ENCODE peak calls at places on chromosomes 3 and 15, in seven cellular contexts. One of them, this sample, is unnamed.

GRCh38 chr3:126549861-126550487 is 8.8 kb downstream of the C3orf22 start:
- DNase-seq in A549: no peak
- DNase-seq in B cell: no peak
- DNase-seq in AG10803: no peak
- DNase-seq in epithelial cell of esophagus: no peak
- DNase-seq in GM12865: no peak
- DNase-seq in foreskin fibroblast: no peak
- DNase-seq in this sample: no peak

GRCh38 chr15:68781766-68782588 is 38.7 kb downstream of the ANP32A start:
- DNase-seq in A549: no peak
- DNase-seq in B cell: no peak
- DNase-seq in AG10803: no peak
- DNase-seq in epithelial cell of esophagus: no peak
- DNase-seq in GM12865: no peak
- DNase-seq in foreskin fibroblast: no peak
- DNase-seq in this sample: no peak

GRCh38 chr3:50290116-50290745 is 2.0 kb downstream of the IFRD2 start:
- DNase-seq in A549: no peak
- DNase-seq in B cell: no peak
- DNase-seq in AG10803: no peak
- DNase-seq in epithelial cell of esophagus: no peak
- DNase-seq in GM12865: no peak
- DNase-seq in foreskin fibroblast: no peak
- DNase-seq in this sample: no peak

GRCh38 chr3:18222686-18223085 is 202.5 kb downstream of the SATB1 start:
- DNase-seq in A549: no peak
- DNase-seq in B cell: no peak
- DNase-seq in AG10803: no peak
- DNase-seq in epithelial cell of esophagus: no peak
- DNase-seq in GM12865: no peak
- DNase-seq in foreskin fibroblast: no peak
- DNase-seq in this sample: no peak

GRCh38 chr15:27696530-27696929 is 402.6 kb downstream of the OCA2 start:
- DNase-seq in A549: no peak
- DNase-seq in B cell: no peak
- DNase-seq in AG10803: no peak
- DNase-seq in epithelial cell of esophagus: no peak
- DNase-seq in GM12865: no peak
- DNase-seq in foreskin fibroblast: no peak
- DNase-seq in this sample: no peak

GRCh38 chr15:49145651-49146609 is 9.5 kb downstream of the COPS2 start:
- DNase-seq in A549: peak; percentile 18
- DNase-seq in B cell: peak; percentile 46
- DNase-seq in AG10803: peak; percentile 57
- DNase-seq in epithelial cell of esophagus: peak; percentile 68
- DNase-seq in GM12865: peak; percentile 58
- DNase-seq in foreskin fibroblast: peak; percentile 77
- DNase-seq in this sample: peak; percentile 21

GRCh38 chr15:36506733-36507356 is 72.6 kb upstream of the CDIN1 start:
- DNase-seq in A549: no peak
- DNase-seq in B cell: no peak
- DNase-seq in AG10803: no peak
- DNase-seq in epithelial cell of esophagus: no peak
- DNase-seq in GM12865: no peak
- DNase-seq in foreskin fibroblast: no peak
- DNase-seq in this sample: no peak

GRCh38 chr3:143832433-143832832 is 15.8 kb downstream of the SLC9A9 start:
- DNase-seq in A549: no peak
- DNase-seq in B cell: no peak
- DNase-seq in AG10803: no peak
- DNase-seq in epithelial cell of esophagus: peak; percentile 71
- DNase-seq in GM12865: peak; percentile 79
- DNase-seq in foreskin fibroblast: peak; percentile 39
- DNase-seq in this sample: no peak

GRCh38 chr15:60519218-60519617 is 40.3 kb upstream of the ICE2 start:
- DNase-seq in A549: no peak
- DNase-seq in B cell: no peak
- DNase-seq in AG10803: peak; percentile 49
- DNase-seq in epithelial cell of esophagus: peak; percentile 59
- DNase-seq in GM12865: no peak
- DNase-seq in foreskin fibroblast: peak; percentile 68
- DNase-seq in this sample: no peak

GRCh38 chr15:100207053-100207452 is 134.7 kb downstream of the ADAMTS17 start:
- DNase-seq in A549: no peak
- DNase-seq in B cell: no peak
- DNase-seq in AG10803: no peak
- DNase-seq in epithelial cell of esophagus: no peak
- DNase-seq in GM12865: no peak
- DNase-seq in foreskin fibroblast: no peak
- DNase-seq in this sample: no peak
- TF ChIP-seq CTCF in A549: no peak
- TF ChIP-seq CTCF in B cell: no peak
- TF ChIP-seq CTCF in AG10803: no peak
- TF ChIP-seq CTCF in epithelial cell of esophagus: peak; percentile 29
- TF ChIP-seq CTCF in GM12865: no peak
- TF ChIP-seq CTCF in foreskin fibroblast: no peak
- TF ChIP-seq CTCF in this sample: no peak

GRCh38 chr3:42247576-42248027 is 18.4 kb downstream of the CCK start:
- DNase-seq in A549: peak; percentile 25
- DNase-seq in B cell: peak; percentile 66
- DNase-seq in AG10803: peak; percentile 54
- DNase-seq in epithelial cell of esophagus: peak; percentile 67
- DNase-seq in GM12865: peak; percentile 80
- DNase-seq in foreskin fibroblast: peak; percentile 84
- DNase-seq in this sample: peak; percentile 57
- TF ChIP-seq CTCF in A549: peak; percentile 64
- TF ChIP-seq CTCF in B cell: peak; percentile 83
- TF ChIP-seq CTCF in AG10803: peak; percentile 75
- TF ChIP-seq CTCF in epithelial cell of esophagus: peak; percentile 85
- TF ChIP-seq CTCF in GM12865: peak; percentile 75
- TF ChIP-seq CTCF in foreskin fibroblast: peak; percentile 55
- TF ChIP-seq CTCF in this sample: peak; percentile 51

GRCh38 chr3:9721015-9721697 is 10.4 kb upstream of the BRPF1 start:
- DNase-seq in A549: no peak
- DNase-seq in B cell: no peak
- DNase-seq in AG10803: no peak
- DNase-seq in epithelial cell of esophagus: no peak
- DNase-seq in GM12865: no peak
- DNase-seq in foreskin fibroblast: peak; percentile 67
- DNase-seq in this sample: no peak
- TF ChIP-seq CTCF in A549: no peak
- TF ChIP-seq CTCF in B cell: no peak
- TF ChIP-seq CTCF in AG10803: no peak
- TF ChIP-seq CTCF in epithelial cell of esophagus: no peak
- TF ChIP-seq CTCF in GM12865: no peak
- TF ChIP-seq CTCF in foreskin fibroblast: no peak
- TF ChIP-seq CTCF in this sample: no peak

GRCh38 chr3:166837535-166837934 is 542.6 kb downstream of the ZBBX start:
- DNase-seq in A549: no peak
- DNase-seq in B cell: no peak
- DNase-seq in AG10803: no peak
- DNase-seq in epithelial cell of esophagus: peak; percentile 62
- DNase-seq in GM12865: peak; percentile 18
- DNase-seq in foreskin fibroblast: no peak
- DNase-seq in this sample: peak; percentile 20
- TF ChIP-seq CTCF in A549: no peak
- TF ChIP-seq CTCF in B cell: no peak
- TF ChIP-seq CTCF in AG10803: no peak
- TF ChIP-seq CTCF in epithelial cell of esophagus: peak; percentile 61
- TF ChIP-seq CTCF in GM12865: peak; percentile 30
- TF ChIP-seq CTCF in foreskin fibroblast: no peak
- TF ChIP-seq CTCF in this sample: peak; percentile 34

DNA sequence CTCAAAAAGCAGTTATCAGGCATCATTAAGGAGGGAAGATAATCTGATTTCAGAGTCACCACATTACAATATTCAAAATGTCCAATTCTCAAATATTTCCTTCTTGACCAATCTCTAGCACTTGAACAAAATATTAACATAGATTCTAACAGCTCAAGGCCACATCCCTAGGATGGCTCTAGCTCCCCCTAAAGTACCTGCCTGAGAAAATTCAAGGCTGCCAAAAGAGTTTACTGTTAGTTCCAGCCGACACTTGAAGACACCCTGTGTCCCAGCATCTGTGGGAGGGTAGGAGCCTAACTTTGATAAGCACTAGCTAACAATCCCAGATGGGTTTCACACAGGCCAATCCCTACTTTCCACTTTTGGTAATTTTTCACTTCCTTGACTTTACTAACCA is 10.4 kb downstream of the NSMCE3 start:
- DNase-seq in A549: no peak
- DNase-seq in B cell: no peak
- DNase-seq in AG10803: no peak
- DNase-seq in epithelial cell of esophagus: no peak
- DNase-seq in GM12865: peak; percentile 13
- DNase-seq in foreskin fibroblast: no peak
- DNase-seq in this sample: no peak
- TF ChIP-seq CTCF in A549: no peak
- TF ChIP-seq CTCF in B cell: no peak
- TF ChIP-seq CTCF in AG10803: no peak
- TF ChIP-seq CTCF in epithelial cell of esophagus: peak; percentile 3
- TF ChIP-seq CTCF in GM12865: peak; percentile 2
- TF ChIP-seq CTCF in foreskin fibroblast: no peak
- TF ChIP-seq CTCF in this sample: no peak

GRCh38 chr3:38532529-38532928 is 36.4 kb downstream of the EXOG start:
- DNase-seq in A549: no peak
- DNase-seq in B cell: no peak
- DNase-seq in AG10803: no peak
- DNase-seq in epithelial cell of esophagus: no peak
- DNase-seq in GM12865: no peak
- DNase-seq in foreskin fibroblast: no peak
- DNase-seq in this sample: no peak
- TF ChIP-seq CTCF in A549: no peak
- TF ChIP-seq CTCF in B cell: no peak
- TF ChIP-seq CTCF in AG10803: no peak
- TF ChIP-seq CTCF in epithelial cell of esophagus: no peak
- TF ChIP-seq CTCF in GM12865: no peak
- TF ChIP-seq CTCF in foreskin fibroblast: no peak
- TF ChIP-seq CTCF in this sample: no peak

GRCh38 chr15:83565553-83566159 is 88.3 kb upstream of the ADAMTSL3 start:
- DNase-seq in A549: peak; percentile 48
- DNase-seq in B cell: no peak
- DNase-seq in AG10803: peak; percentile 17
- DNase-seq in epithelial cell of esophagus: peak; percentile 53
- DNase-seq in GM12865: peak; percentile 44
- DNase-seq in foreskin fibroblast: peak; percentile 62
- DNase-seq in this sample: peak; percentile 33
- TF ChIP-seq CTCF in A549: peak; percentile 80
- TF ChIP-seq CTCF in B cell: peak; percentile 62
- TF ChIP-seq CTCF in AG10803: peak; percentile 72
- TF ChIP-seq CTCF in epithelial cell of esophagus: peak; percentile 70
- TF ChIP-seq CTCF in GM12865: peak; percentile 52
- TF ChIP-seq CTCF in foreskin fibroblast: peak; percentile 66
- TF ChIP-seq CTCF in this sample: peak; percentile 43

GRCh38 chr3:76646921-76647562 is 392.9 kb upstream of the ROBO2 start:
- DNase-seq in A549: no peak
- DNase-seq in B cell: no peak
- DNase-seq in AG10803: no peak
- DNase-seq in epithelial cell of esophagus: no peak
- DNase-seq in GM12865: no peak
- DNase-seq in foreskin fibroblast: no peak
- DNase-seq in this sample: no peak
- TF ChIP-seq CTCF in A549: no peak
- TF ChIP-seq CTCF in B cell: no peak
- TF ChIP-seq CTCF in AG10803: no peak
- TF ChIP-seq CTCF in epithelial cell of esophagus: no peak
- TF ChIP-seq CTCF in GM12865: peak; percentile 16
- TF ChIP-seq CTCF in foreskin fibroblast: no peak
- TF ChIP-seq CTCF in this sample: no peak

GRCh38 chr3:66831931-66832330 is 166.2 kb upstream of the KBTBD8 start:
- DNase-seq in A549: no peak
- DNase-seq in B cell: no peak
- DNase-seq in AG10803: no peak
- DNase-seq in epithelial cell of esophagus: no peak
- DNase-seq in GM12865: no peak
- DNase-seq in foreskin fibroblast: no peak
- DNase-seq in this sample: no peak

GRCh38 chr3:66836363-66837152 is 161.5 kb upstream of the KBTBD8 start:
- DNase-seq in A549: no peak
- DNase-seq in B cell: no peak
- DNase-seq in AG10803: no peak
- DNase-seq in epithelial cell of esophagus: peak; percentile 24
- DNase-seq in GM12865: no peak
- DNase-seq in foreskin fibroblast: peak; percentile 30
- DNase-seq in this sample: no peak
- TF ChIP-seq CTCF in A549: peak; percentile 16
- TF ChIP-seq CTCF in B cell: no peak
- TF ChIP-seq CTCF in AG10803: peak; percentile 36
- TF ChIP-seq CTCF in epithelial cell of esophagus: no peak
- TF ChIP-seq CTCF in GM12865: no peak
- TF ChIP-seq CTCF in foreskin fibroblast: peak; percentile 8
- TF ChIP-seq CTCF in this sample: peak; percentile 3

DNA sequence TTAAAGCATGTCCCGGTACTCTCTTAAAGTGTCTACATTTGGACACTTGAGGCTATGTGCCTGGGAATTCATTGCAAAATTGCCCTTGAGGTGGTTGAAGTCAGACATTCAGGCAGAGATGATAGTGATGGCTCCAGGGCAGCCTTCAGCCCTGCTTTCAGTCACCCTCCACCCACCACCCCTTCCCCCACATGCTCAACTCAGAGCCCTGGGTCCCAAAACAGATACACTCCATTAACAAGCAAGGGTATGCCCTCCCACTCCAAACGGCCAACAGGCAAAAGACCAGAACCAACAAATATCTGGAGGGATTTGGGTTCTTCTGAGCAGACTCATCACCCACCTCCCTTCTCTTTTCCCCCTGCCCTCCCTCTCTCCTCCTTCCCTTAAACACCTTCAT is 29.9 kb upstream of the VIPR1 start:
- DNase-seq in A549: no peak
- DNase-seq in B cell: no peak
- DNase-seq in AG10803: no peak
- DNase-seq in epithelial cell of esophagus: no peak
- DNase-seq in GM12865: no peak
- DNase-seq in foreskin fibroblast: no peak
- DNase-seq in this sample: no peak
- TF ChIP-seq CTCF in A549: no peak
- TF ChIP-seq CTCF in B cell: no peak
- TF ChIP-seq CTCF in AG10803: no peak
- TF ChIP-seq CTCF in epithelial cell of esophagus: no peak
- TF ChIP-seq CTCF in GM12865: no peak
- TF ChIP-seq CTCF in foreskin fibroblast: no peak
- TF ChIP-seq CTCF in this sample: no peak